ENCODE peak calls at places on chromosomes 16 and 17, in five cellular contexts. V is gastrocnemius medialis, Q is prostate gland, P is tibial nerve, J is ovary. G is an unnamed sample.

GRCh38 chr17:32268734-32269288 is 3.2 kb downstream of the RHBDL3 start:
- DNase-seq in V (no peak), Q (no peak), P (no peak), J (no peak), G (no peak)

GRCh38 chr16:8588703-8589292 is 1.5 kb downstream of the TMEM114 start:
- DNase-seq in V (no peak), Q (no peak), P (no peak), J (no peak), G (no peak)

GRCh38 chr17:49996495-49997255 is 1.7 kb upstream of the DLX3 start:
- DNase-seq in V (no peak), Q (peak; percentile 33), P (no peak), J (peak; percentile 45), G (no peak)

GRCh38 chr16:12729448-12729847 is 74.2 kb downstream of the CPPED1 start:
- DNase-seq in V (no peak), Q (no peak), P (no peak), J (no peak), G (no peak)

GRCh38 chr17:72123964-72124791 is 3.4 kb downstream of the SOX9 start:
- DNase-seq in V (no peak), Q (no peak), P (no peak), J (no peak), G (no peak)

GRCh38 chr16:68355447-68356248 is 44.8 kb downstream of the PRMT7 start:
- DNase-seq in V (no peak), Q (no peak), P (no peak), J (no peak), G (no peak)

GRCh38 chr17:69820881-69821473 is 254.0 kb upstream of the KCNJ16 start:
- DNase-seq in V (no peak), Q (no peak), P (no peak), J (no peak), G (no peak)

GRCh38 chr17:17568772-17569195 is 22.7 kb downstream of the PEMT start:
- DNase-seq in V (peak; percentile 65), Q (peak; percentile 76), P (no peak), J (peak; percentile 51), G (peak; percentile 39)

GRCh38 chr17:7590743-7591142 is 849 bp upstream of the SOX15 start:
- DNase-seq in V (no peak), Q (no peak), P (no peak), J (no peak), G (no peak)

GRCh38 chr17:49227436-49228261 is 2.9 kb downstream of the PHOSPHO1 start:
- DNase-seq in V (peak; percentile 36), Q (peak; percentile 61), P (peak; percentile 32), J (no peak), G (no peak)

GRCh38 chr17:43778337-43779144 is at the start of gene DUSP3:
- DNase-seq in V (peak; percentile 96), Q (peak; percentile 94), P (peak; percentile 97), J (peak; percentile 94), G (peak; percentile 97)

GRCh38 chr17:75455896-75456416 is 479 bp upstream of the TMEM94 start:
- DNase-seq in V (no peak), Q (no peak), P (no peak), J (no peak), G (no peak)

GRCh38 chr17:1471490-1471889 is 15.5 kb upstream of the CRK start:
- DNase-seq in V (no peak), Q (no peak), P (no peak), J (no peak), G (no peak)

GRCh38 chr17:44345497-44346026 is 460 bp downstream of the GRN start:
- DNase-seq in V (peak; percentile 28), Q (peak; percentile 51), P (no peak), J (peak; percentile 51), G (peak; percentile 40)

GRCh38 chr16:11565665-11566064 is 21.1 kb downstream of the LITAF start:
- DNase-seq in V (no peak), Q (no peak), P (no peak), J (no peak), G (no peak)

GRCh38 chr16:56897026-56897799 is 32.2 kb downstream of the SLC12A3 start:
- DNase-seq in V (no peak), Q (no peak), P (no peak), J (no peak), G (no peak)

GRCh38 chr17:28925912-28926365 is 23.1 kb upstream of the DHRS13 start:
- DNase-seq in V (no peak), Q (no peak), P (no peak), J (no peak), G (no peak)

GRCh38 chr17:17028059-17028877 is 14.0 kb upstream of the MPRIP start:
- DNase-seq in V (no peak), Q (peak; percentile 54), P (peak; percentile 81), J (no peak), G (peak; percentile 92)

DNA sequence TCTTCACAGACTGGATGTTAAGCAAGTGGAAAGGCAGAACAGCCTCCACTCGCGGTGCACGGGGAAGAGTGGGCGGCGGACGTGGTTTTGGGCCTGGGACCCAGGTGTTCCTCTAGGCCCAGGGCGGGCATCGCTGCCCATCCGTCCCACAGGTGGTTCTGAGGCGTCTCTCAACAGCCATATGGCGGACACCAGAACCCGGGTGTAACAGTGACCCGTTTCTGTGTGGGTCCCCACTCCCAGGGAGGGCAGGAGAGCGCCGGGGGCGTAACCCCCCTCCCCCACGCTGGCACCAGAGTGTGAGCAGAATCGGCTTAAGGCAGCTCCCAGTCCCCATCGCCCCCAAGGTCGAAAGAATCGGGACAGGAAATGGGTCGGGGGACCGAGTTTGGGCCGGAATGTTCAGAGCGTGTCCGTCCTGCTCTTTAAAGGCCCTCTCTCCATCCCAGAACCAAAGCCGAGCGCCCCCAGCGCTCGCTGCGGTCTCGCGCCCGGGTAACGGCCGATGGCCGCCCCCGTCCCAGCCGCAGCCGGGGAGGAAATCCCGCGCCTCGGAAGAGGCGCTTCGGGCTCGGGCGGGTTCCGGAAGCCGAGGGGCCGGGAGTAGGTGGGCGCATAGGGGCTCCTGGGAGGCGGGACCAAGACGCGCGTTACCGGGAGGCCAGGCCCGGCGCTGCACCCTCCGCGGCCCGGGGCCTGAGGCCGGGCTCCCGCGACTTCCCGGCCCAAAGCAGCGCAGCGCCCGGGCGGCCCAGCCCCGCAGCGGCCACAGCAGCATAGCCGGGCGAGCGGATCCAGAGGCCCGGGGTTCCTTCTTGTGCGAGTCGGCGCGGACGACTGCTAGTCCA is at the start of gene TK2:
- DNase-seq in V (no peak), Q (peak; percentile 44), P (peak; percentile 28), J (peak; percentile 78), G (peak; percentile 48)
- TF ChIP-seq POLR2A in V (peak; percentile 51), Q (peak; percentile 40), P (no peak), J (peak; percentile 72), G (no peak)

GRCh38 chr16:667780-668518 is at the start of gene RHOT2:
- DNase-seq in V (peak; percentile 83), Q (peak; percentile 88), P (peak; percentile 90), J (peak; percentile 91), G (peak; percentile 93)
- TF ChIP-seq POLR2A in V (peak; percentile 49), Q (peak; percentile 75), P (peak; percentile 30), J (peak; percentile 60), G (peak; percentile 57)

GRCh38 chr16:74304164-74304834 is 7.7 kb downstream of the PSMD7 start:
- DNase-seq in V (no peak), Q (no peak), P (no peak), J (no peak), G (no peak)
- TF ChIP-seq POLR2A in V (no peak), Q (no peak), P (no peak), J (no peak), G (no peak)

DNA sequence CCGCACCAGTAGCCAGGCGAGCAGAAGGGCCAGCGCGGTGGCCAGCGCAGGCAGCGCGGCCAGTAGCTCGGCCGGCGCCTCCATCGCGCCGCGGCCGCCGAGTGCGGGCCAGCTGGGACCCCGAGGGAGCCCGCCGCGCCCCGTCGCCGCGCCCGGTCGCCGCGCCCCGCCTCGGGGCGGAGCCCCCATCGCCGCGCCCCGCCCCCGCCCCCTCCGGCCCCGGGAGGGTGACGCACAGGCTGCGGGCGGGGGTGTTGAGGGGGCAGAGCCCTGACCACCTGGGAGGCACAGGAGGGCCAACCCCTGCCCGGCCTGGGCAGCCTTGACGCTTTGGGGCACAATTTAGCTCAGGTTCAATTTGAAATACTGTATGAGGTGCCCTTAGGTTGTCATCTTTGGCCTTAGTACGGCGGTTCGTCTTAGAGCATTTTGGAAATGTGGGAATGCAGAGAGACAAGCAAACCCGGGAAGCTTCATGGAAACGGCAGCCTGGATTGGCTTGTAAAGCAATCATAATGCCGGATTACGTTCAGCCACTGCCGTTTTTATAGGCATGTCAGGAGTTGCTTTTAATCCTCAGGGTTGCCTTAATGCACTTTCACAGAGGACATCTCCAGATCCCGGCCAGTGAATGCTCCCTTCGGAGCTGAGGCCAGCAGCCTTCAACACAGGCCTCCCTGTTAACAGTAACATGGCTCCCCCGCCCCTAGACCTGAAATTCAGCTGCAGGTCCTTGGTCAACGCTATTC is at the start of gene MXRA7:
- DNase-seq in V (no peak), Q (peak; percentile 58), P (peak; percentile 65), J (peak; percentile 80), G (no peak)
- TF ChIP-seq POLR2A in V (no peak), Q (no peak), P (no peak), J (no peak), G (no peak)

GRCh38 chr17:40821536-40821935 is 878 bp downstream of the KRT10 start:
- DNase-seq in V (no peak), Q (no peak), P (no peak), J (no peak), G (no peak)
- TF ChIP-seq POLR2A in V (no peak), Q (no peak), P (no peak), J (no peak), G (no peak)

DNA sequence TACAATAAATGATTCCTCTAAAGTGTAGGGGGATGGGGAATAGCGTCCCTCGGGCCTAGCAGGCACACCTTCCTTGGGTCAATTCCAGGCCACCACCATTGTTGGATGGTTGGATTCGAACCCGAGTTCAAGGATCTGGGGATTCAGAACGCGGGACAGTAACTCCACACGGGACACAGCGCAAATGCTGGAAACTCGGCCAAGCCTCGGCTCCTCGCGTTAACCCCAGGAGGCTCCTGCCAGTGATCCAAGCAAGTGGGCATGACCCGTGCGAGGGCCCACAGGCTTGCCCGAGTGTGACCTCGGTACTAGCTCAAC is 589 bp downstream of the B9D1 start:
- DNase-seq in V (no peak), Q (no peak), P (no peak), J (no peak), G (no peak)
- TF ChIP-seq POLR2A in V (no peak), Q (no peak), P (no peak), J (no peak), G (no peak)

GRCh38 chr17:59561042-59561441 is 4.4 kb upstream of the DHX40 start:
- DNase-seq in V (no peak), Q (no peak), P (no peak), J (no peak), G (no peak)

GRCh38 chr17:59565959-59566324 is 532 bp downstream of the DHX40 start:
- DNase-seq in V (no peak), Q (peak; percentile 15), P (no peak), J (peak; percentile 50), G (peak; percentile 43)

DNA sequence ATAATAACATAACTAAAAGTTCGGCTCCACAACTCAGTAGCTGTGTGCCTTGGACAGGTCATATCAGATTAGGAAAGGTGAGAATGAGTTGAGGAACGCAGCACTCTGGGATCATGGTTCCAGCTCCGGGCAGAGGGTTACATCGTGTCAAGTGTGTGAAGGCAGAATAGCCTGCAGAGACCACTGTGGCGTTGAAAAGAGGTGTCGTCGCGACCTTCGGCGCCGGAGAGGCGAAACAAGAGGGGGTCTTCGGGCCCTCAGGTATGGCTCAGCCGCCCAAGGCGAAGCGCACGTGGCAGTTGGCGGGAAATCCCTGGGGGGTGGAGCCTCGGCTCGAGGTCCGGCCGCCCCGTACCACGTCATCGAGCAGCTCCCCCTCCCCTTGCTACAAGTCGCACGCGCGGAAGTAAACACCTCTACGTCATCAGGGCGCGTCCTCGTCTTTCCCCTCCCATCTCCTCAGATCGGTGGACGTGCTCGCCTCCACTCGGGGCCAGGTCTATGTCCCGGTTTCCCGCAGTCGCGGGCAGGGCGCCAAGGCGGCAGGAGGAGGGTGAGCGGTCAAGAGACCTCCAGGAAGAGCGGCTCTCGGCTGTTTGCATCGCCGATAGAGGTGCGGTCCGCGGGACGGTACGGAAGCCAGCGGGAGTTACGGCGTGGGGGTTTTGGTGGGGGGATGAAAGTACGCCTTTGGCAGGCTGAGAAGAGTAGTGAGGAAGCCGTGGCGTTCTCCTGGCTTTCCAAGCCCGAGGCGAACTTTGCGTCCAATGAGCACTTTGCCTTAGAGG is at the start of gene DHX40:
- DNase-seq in V (peak; percentile 91), Q (peak; percentile 92), P (peak; percentile 88), J (peak; percentile 95), G (peak; percentile 93)
- TF ChIP-seq POLR2A in V (peak; percentile 53), Q (peak; percentile 66), P (no peak), J (peak; percentile 76), G (no peak)

G was measured in breast epithelium.